ENCODE peak calls at places on chromosomes 7 and 10, in ten cellular contexts. One of them, this sample, is unnamed.

GRCh38 chr10:12636585-12636984 is 287.2 kb downstream of the CAMK1D start:
- DNase-seq in activated T-helper 9 cell treated with anti-CD3 and anti-CD28 coated beads, Interleukin-2, amount 50 U/mL, for 16 hours: no peak
- DNase-seq in LHCN-M2: no peak
- DNase-seq in M059J: no peak
- DNase-seq in stimulated activated CD8-positive, alpha-beta memory T cell treated with anti-CD3 and anti-CD28 coated beads, Interleukin-15, amount 100 ng/mL, for 1 hour: no peak
- DNase-seq in tibial nerve: no peak
- DNase-seq in iPS-NIHi11: no peak
- DNase-seq in NCI-H1930: no peak
- DNase-seq in thoracic aorta: no peak
- DNase-seq in AG08395: no peak
- DNase-seq in this sample: no peak

GRCh38 chr10:121594076-121594475 is 4.2 kb downstream of the FGFR2 start:
- DNase-seq in tibial nerve: no peak
- DNase-seq in stimulated activated CD8-positive, alpha-beta memory T cell treated with anti-CD3 and anti-CD28 coated beads, Interleukin-15, amount 100 ng/mL, for 1 hour: no peak
- DNase-seq in M059J: no peak
- DNase-seq in LHCN-M2: no peak
- DNase-seq in thoracic aorta: no peak
- DNase-seq in iPS-NIHi11: no peak
- DNase-seq in AG08395: no peak
- DNase-seq in activated T-helper 9 cell treated with anti-CD3 and anti-CD28 coated beads, Interleukin-2, amount 50 U/mL, for 16 hours: no peak
- DNase-seq in NCI-H1930: no peak
- DNase-seq in this sample: no peak

GRCh38 chr7:155985518-155986427 is 173.5 kb upstream of the SHH start:
- DNase-seq in iPS-NIHi11: no peak
- DNase-seq in stimulated activated CD8-positive, alpha-beta memory T cell treated with anti-CD3 and anti-CD28 coated beads, Interleukin-15, amount 100 ng/mL, for 1 hour: no peak
- DNase-seq in tibial nerve: peak
- DNase-seq in LHCN-M2: no peak
- DNase-seq in M059J: no peak
- DNase-seq in activated T-helper 9 cell treated with anti-CD3 and anti-CD28 coated beads, Interleukin-2, amount 50 U/mL, for 16 hours: no peak
- DNase-seq in NCI-H1930: no peak
- DNase-seq in thoracic aorta: no peak
- DNase-seq in AG08395: no peak
- DNase-seq in this sample: no peak

GRCh38 chr7:47451851-47452205 is 130.1 kb downstream of the TNS3 start:
- DNase-seq in iPS-NIHi11: no peak
- DNase-seq in thoracic aorta: no peak
- DNase-seq in activated T-helper 9 cell treated with anti-CD3 and anti-CD28 coated beads, Interleukin-2, amount 50 U/mL, for 16 hours: no peak
- DNase-seq in tibial nerve: no peak
- DNase-seq in LHCN-M2: peak
- DNase-seq in stimulated activated CD8-positive, alpha-beta memory T cell treated with anti-CD3 and anti-CD28 coated beads, Interleukin-15, amount 100 ng/mL, for 1 hour: no peak
- DNase-seq in M059J: no peak
- DNase-seq in AG08395: no peak
- DNase-seq in NCI-H1930: no peak
- DNase-seq in this sample: no peak

GRCh38 chr10:7846591-7846990 is 28.3 kb downstream of the TAF3 start:
- DNase-seq in NCI-H1930: no peak
- DNase-seq in activated T-helper 9 cell treated with anti-CD3 and anti-CD28 coated beads, Interleukin-2, amount 50 U/mL, for 16 hours: no peak
- DNase-seq in iPS-NIHi11: no peak
- DNase-seq in stimulated activated CD8-positive, alpha-beta memory T cell treated with anti-CD3 and anti-CD28 coated beads, Interleukin-15, amount 100 ng/mL, for 1 hour: no peak
- DNase-seq in LHCN-M2: peak
- DNase-seq in tibial nerve: no peak
- DNase-seq in M059J: no peak
- DNase-seq in thoracic aorta: no peak
- DNase-seq in AG08395: no peak
- DNase-seq in this sample: no peak

GRCh38 chr10:12418000-12418399 is 68.7 kb downstream of the CAMK1D start:
- DNase-seq in activated T-helper 9 cell treated with anti-CD3 and anti-CD28 coated beads, Interleukin-2, amount 50 U/mL, for 16 hours: no peak
- DNase-seq in M059J: no peak
- DNase-seq in AG08395: peak
- DNase-seq in iPS-NIHi11: no peak
- DNase-seq in NCI-H1930: no peak
- DNase-seq in tibial nerve: peak
- DNase-seq in stimulated activated CD8-positive, alpha-beta memory T cell treated with anti-CD3 and anti-CD28 coated beads, Interleukin-15, amount 100 ng/mL, for 1 hour: no peak
- DNase-seq in LHCN-M2: peak
- DNase-seq in thoracic aorta: peak
- DNase-seq in this sample: no peak

GRCh38 chr7:1103009-1103788 is 15.3 kb downstream of the GPER1 start:
- DNase-seq in LHCN-M2: no peak
- DNase-seq in thoracic aorta: no peak
- DNase-seq in stimulated activated CD8-positive, alpha-beta memory T cell treated with anti-CD3 and anti-CD28 coated beads, Interleukin-15, amount 100 ng/mL, for 1 hour: no peak
- DNase-seq in activated T-helper 9 cell treated with anti-CD3 and anti-CD28 coated beads, Interleukin-2, amount 50 U/mL, for 16 hours: no peak
- DNase-seq in NCI-H1930: no peak
- DNase-seq in tibial nerve: no peak
- DNase-seq in M059J: no peak
- DNase-seq in AG08395: no peak
- DNase-seq in iPS-NIHi11: no peak
- DNase-seq in this sample: no peak

GRCh38 chr7:85185355-85186082 is 1.3 kb downstream of the SEMA3D start:
- DNase-seq in tibial nerve: peak
- DNase-seq in thoracic aorta: peak
- DNase-seq in LHCN-M2: peak
- DNase-seq in AG08395: peak
- DNase-seq in M059J: peak
- DNase-seq in iPS-NIHi11: peak
- DNase-seq in NCI-H1930: no peak
- DNase-seq in stimulated activated CD8-positive, alpha-beta memory T cell treated with anti-CD3 and anti-CD28 coated beads, Interleukin-15, amount 100 ng/mL, for 1 hour: no peak
- DNase-seq in activated T-helper 9 cell treated with anti-CD3 and anti-CD28 coated beads, Interleukin-2, amount 50 U/mL, for 16 hours: no peak
- DNase-seq in this sample: no peak

GRCh38 chr10:51524041-51524440 is 175.4 kb downstream of the CSTF2T start:
- DNase-seq in activated T-helper 9 cell treated with anti-CD3 and anti-CD28 coated beads, Interleukin-2, amount 50 U/mL, for 16 hours: no peak
- DNase-seq in thoracic aorta: no peak
- DNase-seq in iPS-NIHi11: no peak
- DNase-seq in LHCN-M2: no peak
- DNase-seq in NCI-H1930: no peak
- DNase-seq in stimulated activated CD8-positive, alpha-beta memory T cell treated with anti-CD3 and anti-CD28 coated beads, Interleukin-15, amount 100 ng/mL, for 1 hour: no peak
- DNase-seq in tibial nerve: no peak
- DNase-seq in AG08395: peak
- DNase-seq in M059J: peak
- DNase-seq in this sample: no peak

GRCh38 chr7:50815138-50815537 is 32.4 kb upstream of the GRB10 start:
- DNase-seq in LHCN-M2: no peak
- DNase-seq in activated T-helper 9 cell treated with anti-CD3 and anti-CD28 coated beads, Interleukin-2, amount 50 U/mL, for 16 hours: no peak
- DNase-seq in AG08395: no peak
- DNase-seq in thoracic aorta: no peak
- DNase-seq in iPS-NIHi11: no peak
- DNase-seq in M059J: no peak
- DNase-seq in stimulated activated CD8-positive, alpha-beta memory T cell treated with anti-CD3 and anti-CD28 coated beads, Interleukin-15, amount 100 ng/mL, for 1 hour: no peak
- DNase-seq in tibial nerve: no peak
- DNase-seq in NCI-H1930: no peak
- DNase-seq in this sample: no peak

GRCh38 chr7:150412016-150412415 is 32.9 kb downstream of the ZNF775 start:
- DNase-seq in NCI-H1930: no peak
- DNase-seq in tibial nerve: no peak
- DNase-seq in AG08395: no peak
- DNase-seq in stimulated activated CD8-positive, alpha-beta memory T cell treated with anti-CD3 and anti-CD28 coated beads, Interleukin-15, amount 100 ng/mL, for 1 hour: no peak
- DNase-seq in iPS-NIHi11: no peak
- DNase-seq in thoracic aorta: no peak
- DNase-seq in LHCN-M2: no peak
- DNase-seq in M059J: no peak
- DNase-seq in activated T-helper 9 cell treated with anti-CD3 and anti-CD28 coated beads, Interleukin-2, amount 50 U/mL, for 16 hours: no peak
- DNase-seq in this sample: no peak